ENCODE peak calls at places on chromosomes 16 and 17, in four cellular contexts. C is thoracic aorta, N is choroid plexus epithelial cell, O is MM.1S. U is an unnamed sample.

GRCh38 chr16:47125757-47126156 is 18.0 kb downstream of the NETO2 start:
- DNase-seq in C (no peak), N (no peak), O (no peak), U (no peak)

GRCh38 chr17:83078378-83079339 is 750 bp upstream of the METRNL start:
- DNase-seq in C (no peak), N (no peak), O (no peak), U (no peak)

GRCh38 chr17:29582767-29583166 is 6.7 kb downstream of the GIT1 start:
- DNase-seq in C (no peak), N (no peak), O (no peak), U (no peak)

GRCh38 chr16:81623365-81624102 is 155.6 kb upstream of the PLCG2 start:
- DNase-seq in C (no peak), N (peak), O (peak), U (peak)

GRCh38 chr16:29029168-29029994 is 44.5 kb downstream of the LAT start:
- DNase-seq in C (peak), N (peak), O (no peak), U (peak)

GRCh38 chr17:42210046-42210445 is 15.8 kb upstream of the GHDC start:
- DNase-seq in C (no peak), N (no peak), O (no peak), U (no peak)

GRCh38 chr17:27466376-27466747 is 10.1 kb downstream of the KSR1 start:
- DNase-seq in C (no peak), N (no peak), O (no peak), U (no peak)

GRCh38 chr16:88466175-88466862 is 13.2 kb downstream of the ZFPM1 start:
- DNase-seq in C (no peak), N (peak), O (no peak), U (no peak)

GRCh38 chr16:80527297-80527696 is 13.5 kb upstream of the DYNLRB2 start:
- DNase-seq in C (no peak), N (peak), O (peak), U (peak)

GRCh38 chr16:30009085-30009862 is 1.6 kb downstream of the DOC2A start:
- DNase-seq in C (no peak), N (no peak), O (no peak), U (no peak)

GRCh38 chr17:58375811-58376210 is 23.8 kb upstream of the SUPT4H1 start:
- DNase-seq in C (no peak), N (no peak), O (no peak), U (no peak)

GRCh38 chr16:25817295-25817694 is 125.5 kb downstream of the HS3ST4 start:
- DNase-seq in C (no peak), N (no peak), O (no peak), U (no peak)

GRCh38 chr16:22671301-22672076 is 142.5 kb upstream of the HS3ST2 start:
- DNase-seq in C (no peak), N (peak), O (no peak), U (peak)

GRCh38 chr16:13471036-13471435 is 448.9 kb upstream of the ERCC4 start:
- DNase-seq in C (no peak), N (no peak), O (peak), U (no peak)

GRCh38 chr16:88815901-88816589 is 4.3 kb upstream of the APRT start:
- DNase-seq in C (no peak), N (no peak), O (peak), U (no peak)

GRCh38 chr16:88646345-88647034 is 4.4 kb downstream of the CYBA start:
- DNase-seq in C (no peak), N (no peak), O (no peak), U (no peak)

GRCh38 chr17:17454276-17454675 is 22.5 kb upstream of the MED9 start:
- DNase-seq in C (no peak), N (no peak), O (no peak), U (no peak)

GRCh38 chr17:8176197-8176940 is at the start of gene TMEM107:
- DNase-seq in C (no peak), N (peak), O (peak), U (peak)

GRCh38 chr16:66441586-66442375 is 14.7 kb downstream of the BEAN1 start:
- DNase-seq in C (no peak), N (peak), O (no peak), U (peak)

GRCh38 chr17:81239714-81240555 is 817 bp downstream of the NDUFAF8 start:
- DNase-seq in C (no peak), N (peak), O (peak), U (no peak)

GRCh38 chr17:4127555-4127954 is 15.3 kb downstream of the ZZEF1 start:
- DNase-seq in C (no peak), N (peak), O (no peak), U (no peak)

GRCh38 chr17:1673041-1673790 is 11.5 kb downstream of the PRPF8 start:
- DNase-seq in C (no peak), N (no peak), O (no peak), U (no peak)

GRCh38 chr17:17125136-17126084 is 80.7 kb downstream of the PLD6 start:
- DNase-seq in C (no peak), N (peak), O (no peak), U (peak)

GRCh38 chr16:88400186-88400585 is 17.4 kb downstream of the ZNF469 start:
- DNase-seq in C (no peak), N (no peak), O (no peak), U (no peak)

GRCh38 chr16:77298638-77299360 is 99.6 kb downstream of the SYCE1L start:
- DNase-seq in C (no peak), N (peak), O (no peak), U (peak)

GRCh38 chr17:4602041-4602440 is 17.7 kb downstream of the SMTNL2 start:
- DNase-seq in C (no peak), N (no peak), O (no peak), U (no peak)

GRCh38 chr17:72448019-72448418 is 327.2 kb downstream of the SOX9 start:
- DNase-seq in C (no peak), N (no peak), O (peak), U (no peak)

GRCh38 chr16:50671644-50672260 is 9.4 kb downstream of the SNX20 start:
- DNase-seq in C (no peak), N (peak), O (peak), U (peak)

GRCh38 chr17:2400474-2400866 is 390 bp downstream of the MNT start:
- DNase-seq in C (no peak), N (peak), O (peak), U (peak)

GRCh38 chr17:74339537-74340195 is 13.6 kb downstream of the KIF19 start:
- DNase-seq in C (no peak), N (no peak), O (no peak), U (no peak)

GRCh38 chr16:54597222-54597621 is 310.6 kb upstream of the IRX3 start:
- DNase-seq in C (no peak), N (no peak), O (no peak), U (no peak)

GRCh38 chr17:14923981-14924380 is 341.1 kb downstream of the PMP22 start:
- DNase-seq in C (no peak), N (peak), O (no peak), U (peak)

GRCh38 chr16:4111748-4112696 is 4.2 kb downstream of the ADCY9 start:
- DNase-seq in C (no peak), N (peak), O (no peak), U (peak)

GRCh38 chr17:1232786-1233185 is 37.5 kb upstream of the BHLHA9 start:
- DNase-seq in C (no peak), N (peak), O (no peak), U (peak)

GRCh38 chr17:77476920-77477805 is 336.4 kb downstream of the SEC14L1 start:
- DNase-seq in C (peak), N (peak), O (peak), U (peak)

GRCh38 chr16:719815-720506 is 985 bp upstream of the ANTKMT start:
- DNase-seq in C (no peak), N (no peak), O (no peak), U (no peak)

GRCh38 chr16:720990-721764 is at the start of gene ANTKMT:
- DNase-seq in C (no peak), N (peak), O (peak), U (peak)

GRCh38 chr16:718922-719321 is 2.0 kb upstream of the ANTKMT start:
- DNase-seq in C (no peak), N (no peak), O (no peak), U (no peak)

GRCh38 chr16:721765-722481 is 977 bp downstream of the ANTKMT start:
- DNase-seq in C (no peak), N (no peak), O (no peak), U (no peak)

GRCh38 chr16:720507-720989 is 398 bp upstream of the ANTKMT start:
- DNase-seq in C (no peak), N (peak), O (peak), U (peak)
- TF ChIP-seq CTCF in C (no peak), N (peak), O (peak), U (peak)

DNA sequence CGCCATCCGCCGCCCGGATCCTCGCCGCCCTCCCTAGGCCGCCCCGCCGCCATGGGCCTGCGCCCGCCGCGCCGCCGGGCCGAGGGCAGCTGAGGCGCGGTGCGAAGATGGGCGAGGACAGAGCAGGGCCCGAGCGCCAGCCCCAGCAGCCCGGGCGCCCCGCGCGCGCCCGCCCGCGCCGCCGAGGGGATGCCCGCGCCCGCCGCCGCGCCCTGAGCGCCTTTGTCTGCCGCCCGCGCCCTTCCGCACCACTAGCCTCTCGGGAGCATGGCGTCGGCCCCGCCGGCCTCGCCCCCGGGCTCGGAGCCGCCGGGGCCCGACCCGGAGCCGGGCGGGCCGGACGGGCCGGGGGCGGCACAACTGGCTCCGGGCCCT is 278 bp downstream of the RAB11FIP3 start:
- DNase-seq in C (no peak), N (no peak), O (no peak), U (no peak)
- TF ChIP-seq CTCF in C (no peak), N (no peak), O (no peak), U (no peak)

GRCh38 chr17:45813051-45813731 is 29.1 kb downstream of the CRHR1 start:
- DNase-seq in C (no peak), N (peak), O (no peak), U (no peak)
- TF ChIP-seq CTCF in C (no peak), N (peak), O (no peak), U (no peak)

GRCh38 chr16:69563605-69564580 is 1.9 kb upstream of the NFAT5 start:
- DNase-seq in C (no peak), N (peak), O (peak), U (peak)
- TF ChIP-seq CTCF in C (no peak), N (no peak), O (no peak), U (no peak)

DNA sequence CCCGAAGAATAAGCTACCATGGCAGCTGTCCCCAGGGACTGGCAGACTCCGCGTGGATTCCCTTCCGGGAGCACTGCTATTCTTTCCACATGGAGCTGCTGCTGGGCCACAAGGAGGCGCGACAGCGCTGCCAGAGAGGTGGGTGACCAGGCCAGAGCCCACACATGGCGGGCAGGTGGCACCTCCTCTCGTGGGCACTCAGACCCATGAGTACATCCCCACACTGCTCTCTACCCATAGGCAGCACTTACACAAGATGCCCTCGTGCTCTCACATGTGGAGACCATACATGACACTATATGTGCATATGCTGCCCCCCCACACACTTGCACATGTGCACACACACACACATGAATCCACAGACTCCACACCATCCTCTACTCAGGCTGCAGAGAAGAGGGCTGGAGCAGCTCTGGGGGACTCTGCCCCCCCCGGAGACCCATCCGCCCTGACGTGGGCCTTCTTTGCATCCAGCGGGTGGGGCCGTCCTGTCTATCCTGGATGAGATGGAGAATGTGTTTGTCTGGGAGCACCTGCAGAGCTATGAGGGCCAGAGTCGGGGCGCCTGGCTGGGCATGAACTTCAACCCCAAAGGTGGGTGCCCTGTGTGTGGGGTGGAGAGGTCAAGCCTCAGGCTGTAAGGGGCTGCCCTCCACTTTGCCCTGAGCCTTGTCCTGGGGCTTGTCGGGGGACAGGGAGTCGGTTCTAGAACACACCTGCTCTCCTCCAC is 62.9 kb downstream of the MRC2 start:
- DNase-seq in C (no peak), N (no peak), O (no peak), U (no peak)
- TF ChIP-seq CTCF in C (no peak), N (no peak), O (no peak), U (no peak)

GRCh38 chr16:49608095-49608494 is 234.5 kb downstream of the C16orf78 start:
- DNase-seq in C (no peak), N (peak), O (no peak), U (peak)

GRCh38 chr16:49603956-49604355 is 230.4 kb downstream of the C16orf78 start:
- DNase-seq in C (no peak), N (no peak), O (no peak), U (no peak)

GRCh38 chr16:49605536-49606241 is 232.1 kb downstream of the C16orf78 start:
- DNase-seq in C (no peak), N (no peak), O (no peak), U (no peak)

GRCh38 chr16:49604602-49605001 is 231.0 kb downstream of the C16orf78 start:
- DNase-seq in C (no peak), N (no peak), O (no peak), U (no peak)

GRCh38 chr16:49608801-49609200 is 235.2 kb downstream of the C16orf78 start:
- DNase-seq in C (no peak), N (peak), O (no peak), U (peak)
- TF ChIP-seq CTCF in C (peak), N (peak), O (no peak), U (peak)